ENCODE peak calls at places on chromosomes 11 and 22, in five cellular contexts. E is NB4, L is spleen, Q is stomach, N is A549. M is an unnamed sample.

GRCh38 chr11:125201525-125202121 is 37.1 kb downstream of the PKNOX2 start:
- DNase-seq in E (no peak), N (no peak), L (peak), Q (peak), M (no peak)

GRCh38 chr11:38818720-38819119 is 2220.7 kb upstream of the RAG2 start:
- DNase-seq in L (no peak), E (no peak), N (no peak), Q (no peak), M (no peak)

GRCh38 chr22:46895753-46896152 is 133.3 kb downstream of the TBC1D22A start:
- DNase-seq in E (peak), Q (peak), N (no peak), L (no peak), M (peak)

GRCh38 chr22:44202261-44202789 is 21.6 kb downstream of the PARVG start:
- DNase-seq in Q (no peak), L (no peak), N (no peak), E (no peak), M (no peak)

GRCh38 chr22:25488244-25489020 is 76.0 kb upstream of the GRK3 start:
- DNase-seq in E (peak), L (no peak), Q (peak), N (peak), M (no peak)

GRCh38 chr11:96219981-96220623 is 122.9 kb downstream of the MAML2 start:
- DNase-seq in N (no peak), Q (no peak), E (peak), L (no peak), M (no peak)

GRCh38 chr11:116416852-116417251 is 355.9 kb downstream of the BUD13 start:
- DNase-seq in N (no peak), Q (no peak), E (no peak), L (no peak), M (no peak)

GRCh38 chr11:76835928-76836612 is 24.6 kb upstream of the ACER3 start:
- DNase-seq in N (no peak), L (no peak), Q (peak), E (peak), M (peak)

GRCh38 chr22:19213496-19214473 is 35.2 kb upstream of the SLC25A1 start:
- DNase-seq in E (no peak), L (no peak), Q (no peak), N (no peak), M (no peak)

GRCh38 chr22:50112151-50113118 is 22.6 kb downstream of the MOV10L1 start:
- DNase-seq in N (no peak), Q (no peak), L (no peak), E (peak), M (no peak)

GRCh38 chr11:2954263-2954662 is 25.0 kb upstream of the PHLDA2 start:
- DNase-seq in E (no peak), N (no peak), Q (no peak), L (no peak), M (peak)

GRCh38 chr11:65452806-65453490 is 30.4 kb downstream of the NEAT1 start:
- DNase-seq in E (no peak), L (no peak), N (no peak), Q (no peak), M (no peak)

DNA sequence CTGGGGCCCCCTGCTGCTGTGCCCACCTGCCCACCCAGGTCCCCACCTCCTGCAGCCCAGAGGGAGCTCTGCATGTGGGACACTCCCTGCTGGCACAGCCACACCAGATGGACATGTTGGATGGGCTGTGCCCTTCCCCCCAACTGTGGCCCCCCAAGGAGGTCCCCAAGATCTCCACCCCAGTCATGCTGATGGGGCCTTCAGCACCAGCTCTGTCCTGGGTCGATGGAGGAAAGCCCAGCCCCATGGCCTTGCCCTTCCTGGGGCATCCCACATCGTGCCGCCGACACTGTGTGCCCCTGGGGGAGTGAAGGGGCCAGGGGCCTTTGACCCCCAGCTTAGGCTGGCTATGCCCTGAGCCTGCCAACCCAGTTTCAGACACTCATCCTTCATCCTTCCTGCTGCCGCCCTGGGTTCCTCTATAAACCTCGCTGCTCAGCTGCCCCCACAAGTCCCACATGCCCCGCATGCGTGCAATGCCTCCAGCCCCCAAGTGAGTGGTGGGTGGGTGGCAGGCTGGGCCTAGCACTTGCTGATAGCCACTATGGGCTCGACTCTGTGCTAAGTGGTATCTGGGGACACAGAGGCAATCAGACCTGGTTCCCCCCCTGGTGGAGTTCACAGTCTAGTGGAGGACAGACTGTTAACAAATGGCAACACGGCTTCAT is 3.9 kb upstream of the DPP3 start:
- DNase-seq in N (no peak), L (no peak), E (no peak), Q (no peak), M (no peak)
- TF ChIP-seq POLR2A in N (no peak), L (no peak), E (no peak), Q (no peak), M (no peak)

GRCh38 chr11:95089620-95090542 is at the start of gene ENDOD1:
- DNase-seq in N (peak), E (peak), L (peak), Q (peak), M (peak)
- TF ChIP-seq POLR2A in N (peak), E (no peak), L (no peak), Q (no peak), M (peak)

DNA sequence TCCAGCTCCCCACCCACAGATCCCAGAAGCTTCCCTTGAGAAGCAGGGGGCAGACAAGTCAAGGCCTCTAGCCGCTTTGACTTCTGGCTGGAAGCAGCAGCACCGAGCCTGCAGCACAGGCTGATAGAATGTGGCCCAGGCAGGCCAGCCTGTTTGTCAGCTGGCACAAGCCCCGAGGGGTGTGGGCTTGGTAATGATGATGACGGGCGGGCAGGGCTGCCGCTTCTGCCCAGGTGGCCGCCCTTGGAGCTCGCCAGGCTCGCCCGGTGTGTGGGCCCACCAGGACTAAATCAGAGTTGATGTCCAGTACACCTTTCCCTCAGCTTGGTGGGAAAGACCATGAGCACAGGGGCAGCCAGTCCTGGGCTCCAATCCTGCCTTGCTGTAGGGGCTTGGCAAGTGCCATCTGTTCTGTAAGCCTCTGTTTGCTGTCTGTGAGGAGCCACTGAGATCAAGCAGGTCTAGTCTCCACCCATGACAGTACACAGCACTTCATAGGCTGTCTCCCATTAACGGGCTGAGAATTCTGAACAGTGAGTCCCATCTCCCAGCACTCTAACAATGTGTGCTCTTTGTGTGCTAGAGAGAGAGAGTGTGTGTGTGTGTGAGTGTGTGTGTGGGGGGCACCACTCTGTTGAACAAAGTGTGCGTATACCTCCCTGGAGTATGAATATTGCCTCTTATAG is 26.8 kb downstream of the MICAL2 start:
- DNase-seq in L (no peak), E (no peak), Q (peak), N (no peak), M (no peak)
- TF ChIP-seq POLR2A in L (no peak), E (no peak), Q (no peak), N (no peak), M (no peak)

GRCh38 chr22:43142881-43143562 is at the start of gene MCAT:
- DNase-seq in L (peak), Q (peak), N (peak), E (peak), M (peak)
- TF ChIP-seq POLR2A in L (no peak), Q (no peak), N (peak), E (peak), M (peak)

GRCh38 chr11:123742778-123743177 is 1.3 kb upstream of the ZNF202 start:
- DNase-seq in L (no peak), E (no peak), Q (no peak), N (no peak), M (no peak)

GRCh38 chr11:123742334-123742733 is 874 bp upstream of the ZNF202 start:
- DNase-seq in Q (no peak), E (peak), L (no peak), N (no peak), M (peak)

GRCh38 chr11:123740787-123741158 is 687 bp downstream of the ZNF202 start:
- DNase-seq in L (no peak), E (no peak), N (no peak), Q (no peak), M (peak)

GRCh38 chr11:123738374-123738773 is 3.1 kb downstream of the ZNF202 start:
- DNase-seq in Q (no peak), E (no peak), L (no peak), N (no peak), M (no peak)

DNA sequence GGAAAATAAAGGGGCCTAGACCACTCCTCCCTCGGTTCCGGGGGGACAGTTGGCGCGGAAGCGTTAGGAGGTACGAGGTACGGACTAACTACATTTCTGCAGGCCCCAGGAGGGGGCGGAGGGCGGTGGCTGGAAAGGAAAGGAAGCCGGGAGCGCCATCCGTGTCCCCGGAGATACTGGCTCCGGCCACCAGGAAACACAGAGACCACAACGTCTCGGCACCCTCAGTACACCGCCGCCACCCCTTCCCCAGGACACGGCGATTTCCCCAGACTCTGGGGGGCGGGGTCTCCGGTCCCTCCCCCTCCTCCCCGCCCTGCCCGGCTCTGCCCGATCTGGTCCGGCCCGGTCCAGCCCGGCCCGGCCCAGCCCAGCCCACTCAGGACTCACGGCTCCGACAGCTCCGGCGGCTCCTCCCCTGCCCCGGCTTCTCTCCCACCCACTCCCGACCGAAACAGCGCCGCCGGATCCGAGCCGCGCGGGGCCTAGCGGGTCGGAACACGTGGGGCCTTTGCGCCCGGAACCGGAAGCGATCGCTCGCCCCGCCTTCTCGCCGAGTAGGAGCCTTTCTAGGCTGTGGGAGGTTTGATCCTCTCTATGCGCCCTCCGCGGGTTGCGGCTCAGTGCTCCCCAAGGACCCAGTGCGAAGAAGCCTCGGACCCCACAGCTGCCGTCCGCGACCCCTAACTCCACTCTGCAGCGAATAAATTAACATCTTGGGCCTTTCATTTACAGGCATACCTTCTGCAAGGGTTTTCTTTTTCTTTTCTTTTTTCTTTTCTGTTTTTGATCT is at the start of gene ZNF202:
- DNase-seq in N (peak), E (peak), Q (peak), L (peak), M (peak)
- TF ChIP-seq POLR2A in N (peak), E (peak), Q (no peak), L (peak), M (peak)

GRCh38 chr11:126357055-126357962 is 1.8 kb downstream of the ST3GAL4 start:
- DNase-seq in Q (no peak), N (no peak), E (no peak), L (peak), M (no peak)

GRCh38 chr11:126354631-126355323 is 709 bp upstream of the ST3GAL4 start:
- DNase-seq in Q (no peak), E (peak), N (no peak), L (peak), M (peak)

GRCh38 chr11:126355926-126356897 is 726 bp downstream of the ST3GAL4 start:
- DNase-seq in L (peak), E (peak), Q (no peak), N (no peak), M (peak)

GRCh38 chr11:126352934-126353801 is 2.3 kb upstream of the ST3GAL4 start:
- DNase-seq in L (peak), N (no peak), E (peak), Q (no peak), M (peak)

DNA sequence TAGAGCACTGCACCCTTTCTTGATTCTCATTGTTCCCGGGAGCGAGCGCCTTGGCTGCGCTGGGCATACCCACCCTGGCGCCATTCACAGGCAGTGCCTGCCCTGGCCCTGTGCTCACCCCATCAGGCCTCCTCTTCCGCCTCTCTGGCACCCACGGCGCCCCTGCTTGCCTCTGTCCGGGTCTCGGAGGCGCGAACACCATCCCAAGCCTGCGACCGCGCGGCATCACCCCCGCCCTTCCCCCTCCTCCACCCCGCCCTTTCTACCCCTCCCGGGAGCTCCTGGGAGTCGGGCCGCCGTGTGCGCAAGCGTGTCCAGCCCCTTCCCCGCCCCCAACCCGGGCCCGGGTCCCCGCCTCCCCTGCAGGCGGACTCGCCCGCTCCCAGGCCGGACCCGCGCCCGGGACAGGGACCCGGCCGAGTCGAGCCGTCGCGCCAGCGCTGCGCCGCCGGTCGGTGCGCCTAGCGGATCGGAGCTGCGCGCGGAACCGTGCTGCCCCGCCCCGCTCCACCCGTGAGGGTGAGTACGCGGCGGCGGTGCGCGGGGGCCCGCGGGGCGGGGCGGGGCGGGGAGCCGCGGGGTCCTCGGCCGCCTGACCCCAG is at the start of gene ST3GAL4:
- DNase-seq in N (peak), E (peak), Q (peak), L (peak), M (peak)
- TF ChIP-seq POLR2A in N (peak), E (peak), Q (no peak), L (no peak), M (peak)

DNA sequence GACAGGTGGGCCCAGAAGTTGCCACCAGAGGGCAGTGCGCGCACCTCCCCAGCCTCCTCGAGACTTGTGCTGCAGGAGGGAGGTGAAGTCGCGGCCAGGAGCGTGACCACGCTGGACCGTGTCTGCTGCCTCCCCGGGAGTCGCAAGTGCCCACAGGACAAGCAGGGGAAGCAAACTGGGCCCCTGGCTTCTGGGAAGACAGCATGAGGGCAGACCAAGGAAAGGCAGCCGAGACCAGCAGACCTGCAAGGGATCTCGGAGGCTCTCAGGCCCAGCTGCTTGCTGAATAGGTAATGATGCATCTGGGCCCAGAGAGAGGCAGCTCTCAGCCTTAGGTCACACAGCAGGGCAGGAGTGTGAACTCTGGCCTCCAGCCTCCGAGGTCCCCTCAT is 17.0 kb upstream of the IL2RB start:
- DNase-seq in N (peak), L (peak), E (peak), Q (peak), M (peak)
- TF ChIP-seq POLR2A in N (no peak), L (no peak), E (no peak), Q (no peak), M (no peak)

DNA sequence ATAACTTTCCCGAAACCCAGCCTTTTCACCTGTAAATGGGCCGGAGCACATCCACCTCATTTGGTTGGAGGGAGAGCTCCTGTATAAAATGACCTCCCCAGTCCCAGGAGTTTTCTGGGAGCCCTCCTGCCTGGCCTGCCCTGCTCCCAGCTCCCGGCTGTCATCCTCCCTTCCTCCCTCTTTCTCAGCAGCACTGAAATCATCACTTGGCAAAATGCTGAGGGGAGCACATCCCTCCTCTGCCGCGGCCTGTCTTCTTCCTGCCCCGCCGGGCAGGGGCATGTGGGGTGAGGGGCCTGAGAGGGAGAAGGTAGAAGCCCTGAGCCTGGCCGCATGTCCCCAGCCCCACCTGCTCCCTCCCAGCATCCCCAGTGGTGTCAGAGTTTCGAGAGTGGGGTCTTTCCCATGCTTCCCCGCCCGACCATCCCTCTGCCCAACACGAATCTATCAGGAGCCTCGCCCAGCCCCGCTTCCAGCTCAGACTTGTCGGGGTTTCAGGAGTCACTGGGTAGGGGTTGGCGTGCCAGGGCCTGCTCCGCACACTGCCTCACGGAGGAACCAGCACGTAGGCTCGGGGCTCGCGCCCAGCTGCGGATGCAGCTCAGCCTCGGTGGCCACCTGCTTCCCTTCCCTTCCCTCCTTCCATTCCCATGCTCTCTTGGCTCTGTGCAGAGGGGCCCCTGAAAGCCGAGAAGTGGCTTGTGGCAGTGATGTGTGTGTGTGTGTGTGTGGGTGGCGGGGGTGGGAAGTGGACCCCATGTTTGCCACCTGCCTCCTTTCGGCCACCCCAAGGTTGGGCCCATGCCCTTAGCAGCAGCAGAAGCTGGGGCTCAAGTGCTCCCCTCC is 37.1 kb downstream of the NECTIN1 start:
- DNase-seq in E (no peak), Q (no peak), N (no peak), L (no peak), M (no peak)
- TF ChIP-seq POLR2A in E (no peak), Q (no peak), N (no peak), L (no peak), M (no peak)

M was measured in erythroblast.